ENCODE peak calls at places on chromosomes 11 and 22, in eight cellular contexts. One of them, this sample, is unnamed.

GRCh38 chr22:48618326-48618725 is 1209.3 kb downstream of the BRD1 start:
- DNase-seq in activated T-cell treated with anti-CD3 and anti-CD28 coated beads for 1 hour: no peak
- DNase-seq in tibial artery: no peak
- DNase-seq in HFFc6: no peak
- DNase-seq in EH: no peak
- DNase-seq in nephron progenitor cell: no peak
- DNase-seq in adrenal gland: no peak
- DNase-seq in posterior cingulate gyrus: no peak
- DNase-seq in this sample: no peak

GRCh38 chr22:31091106-31091975 is 10.2 kb downstream of the SMTN start:
- DNase-seq in posterior cingulate gyrus: no peak
- DNase-seq in adrenal gland: no peak
- DNase-seq in EH: no peak
- DNase-seq in tibial artery: no peak
- DNase-seq in nephron progenitor cell: no peak
- DNase-seq in HFFc6: no peak
- DNase-seq in activated T-cell treated with anti-CD3 and anti-CD28 coated beads for 1 hour: no peak
- DNase-seq in this sample: peak; percentile 16

GRCh38 chr11:114279778-114280532 is 16.2 kb upstream of the NNMT start:
- DNase-seq in nephron progenitor cell: no peak
- DNase-seq in HFFc6: peak; percentile 51
- DNase-seq in adrenal gland: no peak
- DNase-seq in tibial artery: peak; percentile 44
- DNase-seq in activated T-cell treated with anti-CD3 and anti-CD28 coated beads for 1 hour: no peak
- DNase-seq in EH: peak; percentile 77
- DNase-seq in posterior cingulate gyrus: no peak
- DNase-seq in this sample: no peak

GRCh38 chr22:45268167-45268957 is 16.4 kb upstream of the UPK3A start:
- DNase-seq in posterior cingulate gyrus: no peak
- DNase-seq in HFFc6: no peak
- DNase-seq in nephron progenitor cell: peak; percentile 86
- DNase-seq in tibial artery: no peak
- DNase-seq in EH: peak; percentile 36
- DNase-seq in adrenal gland: no peak
- DNase-seq in activated T-cell treated with anti-CD3 and anti-CD28 coated beads for 1 hour: no peak
- DNase-seq in this sample: peak; percentile 53

GRCh38 chr22:46458525-46458924 is 78.9 kb downstream of the CELSR1 start:
- DNase-seq in EH: no peak
- DNase-seq in tibial artery: no peak
- DNase-seq in adrenal gland: no peak
- DNase-seq in nephron progenitor cell: no peak
- DNase-seq in HFFc6: no peak
- DNase-seq in activated T-cell treated with anti-CD3 and anti-CD28 coated beads for 1 hour: no peak
- DNase-seq in posterior cingulate gyrus: no peak
- DNase-seq in this sample: no peak

GRCh38 chr11:66886671-66887221 is 29.9 kb downstream of the LRFN4 start:
- DNase-seq in activated T-cell treated with anti-CD3 and anti-CD28 coated beads for 1 hour: no peak
- DNase-seq in nephron progenitor cell: no peak
- DNase-seq in EH: peak; percentile 56
- DNase-seq in HFFc6: no peak
- DNase-seq in posterior cingulate gyrus: no peak
- DNase-seq in adrenal gland: no peak
- DNase-seq in tibial artery: no peak
- DNase-seq in this sample: no peak

GRCh38 chr11:47242596-47243192 is 5.9 kb downstream of the ACP2 start:
- DNase-seq in nephron progenitor cell: no peak
- DNase-seq in HFFc6: no peak
- DNase-seq in tibial artery: no peak
- DNase-seq in posterior cingulate gyrus: no peak
- DNase-seq in EH: no peak
- DNase-seq in activated T-cell treated with anti-CD3 and anti-CD28 coated beads for 1 hour: no peak
- DNase-seq in adrenal gland: no peak
- DNase-seq in this sample: no peak

GRCh38 chr11:115990004-115990447 is 485.8 kb upstream of the CADM1 start:
- DNase-seq in HFFc6: no peak
- DNase-seq in posterior cingulate gyrus: peak; percentile 37
- DNase-seq in activated T-cell treated with anti-CD3 and anti-CD28 coated beads for 1 hour: no peak
- DNase-seq in tibial artery: no peak
- DNase-seq in adrenal gland: no peak
- DNase-seq in EH: no peak
- DNase-seq in nephron progenitor cell: peak; percentile 44
- DNase-seq in this sample: peak; percentile 34

GRCh38 chr22:50507421-50507990 is at the start of gene LMF2:
- DNase-seq in activated T-cell treated with anti-CD3 and anti-CD28 coated beads for 1 hour: peak; percentile 93
- DNase-seq in adrenal gland: peak; percentile 92
- DNase-seq in nephron progenitor cell: peak; percentile 96
- DNase-seq in tibial artery: peak; percentile 81
- DNase-seq in HFFc6: peak; percentile 72
- DNase-seq in EH: no peak
- DNase-seq in posterior cingulate gyrus: peak; percentile 86
- DNase-seq in this sample: no peak

GRCh38 chr11:73372371-73372993 is 3.7 kb upstream of the RELT start:
- DNase-seq in tibial artery: no peak
- DNase-seq in EH: peak; percentile 65
- DNase-seq in nephron progenitor cell: no peak
- DNase-seq in activated T-cell treated with anti-CD3 and anti-CD28 coated beads for 1 hour: no peak
- DNase-seq in adrenal gland: no peak
- DNase-seq in HFFc6: peak; percentile 53
- DNase-seq in posterior cingulate gyrus: no peak
- DNase-seq in this sample: no peak

GRCh38 chr11:75236062-75236461 is 4.5 kb upstream of the TPBGL start:
- DNase-seq in HFFc6: no peak
- DNase-seq in tibial artery: no peak
- DNase-seq in EH: no peak
- DNase-seq in activated T-cell treated with anti-CD3 and anti-CD28 coated beads for 1 hour: no peak
- DNase-seq in nephron progenitor cell: no peak
- DNase-seq in adrenal gland: no peak
- DNase-seq in posterior cingulate gyrus: no peak
- DNase-seq in this sample: no peak

GRCh38 chr11:12968836-12969235 is 40.3 kb upstream of the RASSF10 start:
- DNase-seq in tibial artery: no peak
- DNase-seq in nephron progenitor cell: no peak
- DNase-seq in posterior cingulate gyrus: no peak
- DNase-seq in HFFc6: no peak
- DNase-seq in activated T-cell treated with anti-CD3 and anti-CD28 coated beads for 1 hour: no peak
- DNase-seq in EH: no peak
- DNase-seq in adrenal gland: no peak
- DNase-seq in this sample: no peak

GRCh38 chr22:46274381-46274780 is 6.6 kb downstream of the TTC38 start:
- DNase-seq in EH: no peak
- DNase-seq in activated T-cell treated with anti-CD3 and anti-CD28 coated beads for 1 hour: no peak
- DNase-seq in tibial artery: no peak
- DNase-seq in posterior cingulate gyrus: no peak
- DNase-seq in adrenal gland: no peak
- DNase-seq in HFFc6: no peak
- DNase-seq in nephron progenitor cell: no peak
- DNase-seq in this sample: no peak

GRCh38 chr11:61828629-61829407 is 718 bp downstream of the FADS2 start:
- DNase-seq in HFFc6: no peak
- DNase-seq in adrenal gland: peak; percentile 69
- DNase-seq in posterior cingulate gyrus: no peak
- DNase-seq in activated T-cell treated with anti-CD3 and anti-CD28 coated beads for 1 hour: no peak
- DNase-seq in nephron progenitor cell: peak; percentile 63
- DNase-seq in tibial artery: peak; percentile 46
- DNase-seq in EH: peak; percentile 35
- DNase-seq in this sample: peak; percentile 59

GRCh38 chr22:22928666-22929380 is 41.2 kb downstream of the IGLL5 start:
- DNase-seq in nephron progenitor cell: no peak
- DNase-seq in posterior cingulate gyrus: no peak
- DNase-seq in HFFc6: peak; percentile 31
- DNase-seq in tibial artery: no peak
- DNase-seq in EH: peak; percentile 45
- DNase-seq in activated T-cell treated with anti-CD3 and anti-CD28 coated beads for 1 hour: peak; percentile 6
- DNase-seq in adrenal gland: no peak
- DNase-seq in this sample: no peak

GRCh38 chr11:105229257-105229656 is 89.7 kb upstream of the CARD18 start:
- DNase-seq in posterior cingulate gyrus: no peak
- DNase-seq in nephron progenitor cell: no peak
- DNase-seq in adrenal gland: no peak
- DNase-seq in tibial artery: no peak
- DNase-seq in EH: peak; percentile 66
- DNase-seq in HFFc6: peak; percentile 39
- DNase-seq in activated T-cell treated with anti-CD3 and anti-CD28 coated beads for 1 hour: no peak
- DNase-seq in this sample: no peak

GRCh38 chr22:38402204-38402603 is 52.8 kb downstream of the KCNJ4 start:
- DNase-seq in tibial artery: no peak
- DNase-seq in adrenal gland: no peak
- DNase-seq in nephron progenitor cell: no peak
- DNase-seq in posterior cingulate gyrus: no peak
- DNase-seq in activated T-cell treated with anti-CD3 and anti-CD28 coated beads for 1 hour: no peak
- DNase-seq in HFFc6: no peak
- DNase-seq in EH: no peak
- DNase-seq in this sample: no peak

GRCh38 chr11:35515224-35515623 is 10.2 kb downstream of the PAMR1 start:
- DNase-seq in tibial artery: no peak
- DNase-seq in activated T-cell treated with anti-CD3 and anti-CD28 coated beads for 1 hour: no peak
- DNase-seq in nephron progenitor cell: no peak
- DNase-seq in posterior cingulate gyrus: no peak
- DNase-seq in HFFc6: peak; percentile 77
- DNase-seq in EH: peak; percentile 93
- DNase-seq in adrenal gland: no peak
- DNase-seq in this sample: no peak

This sample was measured in frontal cortex.